ENCODE peak calls at places on chromosomes 5 and 9, in four cellular contexts. J is H9, Q is mesendoderm, T is H1. E is an unnamed sample.

GRCh38 chr5:151319334-151319733 is 15.8 kb upstream of the SLC36A3 start:
- DNase-seq in Q (peak; percentile 59), J (peak; percentile 43), T (no peak), E (peak; percentile 2)

GRCh38 chr5:52457808-52458207 is 329.9 kb upstream of the ITGA1 start:
- DNase-seq in T (no peak), J (no peak), Q (peak; percentile 4), E (no peak)

GRCh38 chr9:26026423-26027100 is 348.3 kb upstream of the TUSC1 start:
- DNase-seq in J (no peak), T (no peak), Q (peak; percentile 27), E (no peak)

GRCh38 chr5:119328753-119329602 is 26.8 kb upstream of the TNFAIP8 start:
- DNase-seq in T (no peak), Q (peak; percentile 36), J (no peak), E (peak; percentile 87)

GRCh38 chr5:33973271-33973670 is 11.2 kb downstream of the SLC45A2 start:
- DNase-seq in Q (no peak), J (no peak), T (no peak), E (no peak)

GRCh38 chr9:131272212-131272611 is 4.1 kb downstream of the FAM78A start:
- DNase-seq in J (no peak), T (no peak), Q (no peak), E (no peak)

GRCh38 chr9:5186416-5187169 is 1.2 kb upstream of the INSL6 start:
- DNase-seq in Q (peak; percentile 79), T (no peak), J (peak; percentile 69), E (peak; percentile 73)

GRCh38 chr9:18795947-18796705 is 236.9 kb downstream of the SAXO1 start:
- DNase-seq in T (no peak), Q (no peak), J (no peak), E (peak; percentile 61)

GRCh38 chr9:23826120-23826629 is at the start of gene ELAVL2:
- DNase-seq in T (peak; percentile 96), J (peak; percentile 99), Q (peak; percentile 100), E (peak; percentile 81)

GRCh38 chr5:142017832-142018427 is 5.1 kb upstream of the GNPDA1 start:
- DNase-seq in T (no peak), Q (no peak), J (no peak), E (peak; percentile 75)

GRCh38 chr5:178564842-178565550 is 25.2 kb downstream of the COL23A1 start:
- DNase-seq in J (no peak), T (no peak), Q (peak; percentile 77), E (no peak)

GRCh38 chr5:10863763-10864383 is 102.8 kb upstream of the DAP start:
- DNase-seq in Q (peak; percentile 80), J (peak; percentile 73), T (peak; percentile 94), E (peak; percentile 36)

GRCh38 chr5:139141841-139142240 is 56.3 kb downstream of the SIL1 start:
- DNase-seq in Q (no peak), T (no peak), J (no peak), E (peak; percentile 91)

GRCh38 chr9:130143974-130144373 is 28.2 kb upstream of the NCS1 start:
- DNase-seq in J (no peak), Q (no peak), T (no peak), E (peak; percentile 42)

GRCh38 chr9:88998911-88999310 is 7.6 kb downstream of the S1PR3 start:
- DNase-seq in T (peak; percentile 31), Q (no peak), J (no peak), E (no peak)

GRCh38 chr5:218457-219289 is 553 bp downstream of the SDHA start:
- DNase-seq in J (no peak), T (no peak), Q (peak; percentile 39), E (peak; percentile 19)

GRCh38 chr9:6014668-6015270 is 655 bp downstream of the RANBP6 start:
- DNase-seq in Q (peak; percentile 64), J (no peak), T (no peak), E (peak; percentile 84)

GRCh38 chr9:116395409-116396037 is 241.9 kb downstream of the PAPPA start:
- DNase-seq in Q (peak; percentile 57), J (no peak), T (no peak), E (no peak)

GRCh38 chr5:174401793-174402192 is 322.6 kb upstream of the MSX2 start:
- DNase-seq in J (no peak), Q (no peak), T (no peak), E (no peak)

GRCh38 chr9:130199605-130200004 is 27.4 kb downstream of the NCS1 start:
- DNase-seq in T (no peak), J (no peak), Q (no peak), E (peak; percentile 87)

GRCh38 chr5:95919658-95920057 is 42.0 kb downstream of the ELL2 start:
- DNase-seq in T (no peak), J (no peak), Q (no peak), E (no peak)

GRCh38 chr5:95920822-95921221 is 40.8 kb downstream of the ELL2 start:
- DNase-seq in J (no peak), T (no peak), Q (no peak), E (no peak)

GRCh38 chr5:95923918-95924559 is 37.6 kb downstream of the ELL2 start:
- DNase-seq in J (no peak), Q (no peak), T (no peak), E (no peak)

GRCh38 chr5:95922798-95923197 is 38.9 kb downstream of the ELL2 start:
- DNase-seq in T (no peak), Q (no peak), J (no peak), E (no peak)

GRCh38 chr5:95921501-95921900 is 40.1 kb downstream of the ELL2 start:
- DNase-seq in J (no peak), Q (no peak), T (no peak), E (no peak)
- H3K56ac ChIP-seq in J (no peak overlapping the region), Q (no peak overlapping the region), T (no peak overlapping the region), E (no peak overlapping the region)

DNA sequence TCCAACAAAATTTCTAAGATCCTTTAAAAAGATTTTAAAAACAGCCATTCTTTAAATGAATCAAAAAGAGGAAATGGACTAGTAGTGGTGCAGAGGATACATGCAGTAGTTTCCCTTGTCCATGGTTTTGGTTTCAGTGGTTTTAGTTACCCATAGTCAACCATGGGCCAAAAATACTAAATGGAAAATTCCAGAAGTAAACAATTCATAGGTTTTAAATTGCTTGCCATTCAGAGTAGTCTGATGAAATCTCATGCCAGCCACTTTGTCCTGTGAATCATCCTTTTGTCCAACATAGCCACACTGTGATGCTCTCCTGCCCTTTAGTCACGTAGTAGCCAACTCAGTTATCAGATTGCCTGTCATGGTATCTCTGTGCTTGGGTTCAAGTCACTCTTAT is 286.1 kb downstream of the ANXA1 start:
- DNase-seq in T (no peak), Q (no peak), J (no peak), E (no peak)
- H4K5ac ChIP-seq in T (no peak overlapping the region), Q (no peak overlapping the region), J (no peak overlapping the region), E (no peak overlapping the region)

GRCh38 chr5:147686421-147686820 is 96.1 kb downstream of the JAKMIP2 start:
- DNase-seq in Q (no peak), J (no peak), T (no peak), E (no peak)
- H3K56ac ChIP-seq in Q (no peak overlapping the region), J (no peak overlapping the region), T (no peak overlapping the region), E (no peak overlapping the region)

DNA sequence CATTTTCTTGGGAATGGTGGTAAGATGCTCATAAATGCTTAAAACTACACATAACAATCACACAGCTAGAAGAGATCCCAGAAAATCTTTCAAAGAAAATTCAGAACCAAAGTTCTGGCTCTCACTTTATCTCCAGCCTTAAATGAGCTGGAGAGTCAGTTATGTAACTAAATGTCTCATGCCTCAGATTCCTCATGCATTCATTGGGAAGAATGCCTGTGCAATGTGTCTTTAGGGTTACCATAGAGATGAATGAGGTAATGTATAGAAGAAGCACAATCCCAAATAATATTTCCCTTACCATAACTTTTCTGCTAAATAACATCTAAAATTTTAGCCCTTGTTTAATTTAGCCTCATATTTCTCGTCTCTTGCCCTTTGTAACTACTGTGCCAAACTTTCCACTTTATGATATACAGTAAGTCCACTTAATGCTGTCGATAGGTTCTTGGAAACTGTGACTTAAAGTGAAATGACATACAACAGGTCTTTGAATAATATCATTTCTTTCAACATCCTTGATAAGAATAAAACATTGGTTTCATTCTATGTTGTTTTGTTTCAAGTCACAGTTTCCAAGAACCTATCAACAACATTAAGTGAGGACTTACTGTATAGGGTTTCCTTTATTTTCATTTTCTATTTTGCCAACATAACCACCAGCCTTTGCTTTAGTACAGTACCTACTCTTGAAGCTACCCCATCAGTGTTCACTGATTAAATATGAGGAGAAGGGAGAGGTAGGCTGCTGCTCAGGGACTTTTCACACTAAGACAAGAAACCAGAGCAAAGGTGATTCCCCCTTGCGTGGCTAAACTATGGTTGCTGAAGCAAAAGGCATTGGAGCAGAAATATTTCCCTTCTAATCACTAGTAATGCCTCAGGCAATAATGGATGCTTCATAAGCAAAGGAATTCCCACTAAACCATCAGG is 295.7 kb upstream of the PTGER4 start:
- DNase-seq in Q (peak; percentile 66), T (no peak), J (no peak), E (peak; percentile 87)
- H4K5ac ChIP-seq in Q (no peak overlapping the region), T (no peak overlapping the region), J (no peak overlapping the region), E (peak overlapping the region; percentile 19)

GRCh38 chr5:87155076-87155475 is 112.6 kb upstream of the RASA1 start:
- DNase-seq in Q (no peak), J (no peak), T (no peak), E (no peak)

GRCh38 chr5:87147441-87147840 is 120.2 kb upstream of the RASA1 start:
- DNase-seq in Q (no peak), T (no peak), J (no peak), E (peak; percentile 55)

GRCh38 chr5:87150630-87151029 is 117.1 kb upstream of the RASA1 start:
- DNase-seq in T (no peak), Q (no peak), J (no peak), E (no peak)

GRCh38 chr5:87154191-87154590 is 113.5 kb upstream of the RASA1 start:
- DNase-seq in Q (no peak), T (no peak), J (no peak), E (no peak)

DNA sequence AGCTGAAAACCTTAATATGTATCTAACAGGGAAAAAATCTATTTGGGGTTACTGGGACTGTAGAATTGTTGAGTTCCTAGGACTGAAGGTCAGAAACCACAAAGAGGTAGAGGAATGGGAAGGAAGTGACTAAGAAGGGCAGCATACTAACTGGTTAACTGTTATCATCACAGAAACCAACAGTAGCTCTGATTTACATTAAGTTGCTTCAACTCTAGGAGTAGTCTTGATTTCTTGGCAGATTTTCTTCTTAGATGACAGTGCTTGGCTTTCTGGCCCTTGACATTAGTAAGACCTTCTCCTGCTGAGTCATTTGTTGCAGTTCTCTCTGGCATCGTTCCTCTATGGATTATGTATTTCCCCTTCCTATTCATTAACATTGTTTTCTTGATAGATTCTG is 116.1 kb upstream of the RASA1 start:
- DNase-seq in Q (no peak), J (no peak), T (no peak), E (peak; percentile 97)
- H3K56ac ChIP-seq in Q (no peak overlapping the region), J (no peak overlapping the region), T (no peak overlapping the region), E (no peak overlapping the region)

DNA sequence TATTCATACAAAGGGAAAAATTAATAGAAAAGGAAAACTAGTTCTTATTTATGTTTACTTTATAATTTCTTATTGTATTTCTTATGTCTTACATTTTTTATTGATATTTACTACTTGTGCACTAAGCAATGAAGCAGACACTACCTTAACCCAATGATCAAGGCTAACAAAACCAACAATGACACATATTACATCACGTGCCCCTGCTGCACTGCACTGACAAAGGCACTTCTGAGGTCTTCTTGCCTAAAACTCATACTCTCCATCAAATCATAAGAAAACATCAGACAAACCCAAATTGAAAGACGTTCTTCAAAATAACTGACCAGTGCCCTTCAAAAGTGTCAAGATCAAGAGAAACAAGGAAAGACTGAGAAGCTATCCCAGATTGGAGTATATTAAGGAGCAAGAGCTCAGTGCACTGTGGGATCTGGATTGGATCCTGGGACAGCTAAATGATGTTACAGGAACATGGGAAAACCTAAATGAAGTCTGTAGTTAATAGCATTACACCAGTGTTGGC is 230.9 kb downstream of the AUH start:
- DNase-seq in Q (no peak), T (no peak), J (no peak), E (peak; percentile 39)
- H4K5ac ChIP-seq in Q (no peak overlapping the region), T (no peak overlapping the region), J (no peak overlapping the region), E (peak overlapping the region; percentile 85)